ENCODE peak calls at places on chromosomes 6 and 20, in eight cellular contexts. E is HCT116, L is adrenal gland, K is D721Med, J is foreskin keratinocyte, B is fibroblast of lung, M is Calu3, U is nephron progenitor cell. G is an unnamed sample.

GRCh38 chr6:83847179-83847578 is 6.0 kb upstream of the RIPPLY2 start:
- DNase-seq in E (no peak), L (no peak), B (no peak), U (no peak), K (no peak), J (no peak), M (no peak), G (no peak)

GRCh38 chr6:148466158-148466557 is 123.5 kb downstream of the SASH1 start:
- DNase-seq in J (no peak), M (no peak), E (no peak), B (no peak), L (no peak), K (no peak), U (no peak), G (no peak)

GRCh38 chr6:79810153-79810806 is 137.1 kb downstream of the ELOVL4 start:
- DNase-seq in U (peak), J (no peak), M (no peak), L (no peak), K (no peak), B (no peak), E (no peak), G (no peak)

GRCh38 chr6:26173836-26174144 is 86.6 kb downstream of the HFE start:
- DNase-seq in K (no peak), U (no peak), B (no peak), E (no peak), J (no peak), L (no peak), M (no peak), G (no peak)

GRCh38 chr6:21384211-21384610 is 209.3 kb upstream of the SOX4 start:
- DNase-seq in L (no peak), J (no peak), M (no peak), U (no peak), K (no peak), E (no peak), B (no peak), G (no peak)

GRCh38 chr6:32427218-32427617 is 12.5 kb upstream of the HLA-DRA start:
- DNase-seq in E (no peak), B (no peak), J (no peak), M (no peak), K (no peak), L (no peak), U (no peak), G (no peak)

GRCh38 chr20:54219751-54220426 is 12.0 kb downstream of the PFDN4 start:
- DNase-seq in B (peak), U (no peak), J (no peak), M (peak), K (no peak), L (no peak), E (peak), G (no peak)

GRCh38 chr6:149508485-149508884 is 23.7 kb upstream of the ZC3H12D start:
- DNase-seq in E (no peak), U (no peak), K (no peak), M (no peak), B (no peak), L (no peak), J (no peak), G (no peak)

GRCh38 chr6:7051780-7052440 is 55.9 kb upstream of the RREB1 start:
- DNase-seq in J (no peak), E (no peak), K (peak), U (peak), B (peak), M (peak), L (peak), G (peak)

GRCh38 chr20:35820715-35821114 is 48.9 kb downstream of the PHF20 start:
- DNase-seq in K (no peak), J (no peak), B (peak), L (no peak), E (no peak), M (no peak), U (no peak), G (no peak)

GRCh38 chr20:32237419-32237818 is 29.7 kb downstream of the POFUT1 start:
- DNase-seq in K (no peak), U (no peak), E (no peak), J (no peak), M (no peak), L (no peak), B (no peak), G (no peak)

GRCh38 chr6:144582939-144583613 is 297.9 kb downstream of the UTRN start:
- DNase-seq in M (no peak), E (no peak), U (peak), B (no peak), K (no peak), J (no peak), L (peak), G (peak)

GRCh38 chr20:38542994-38543906 is 37.7 kb upstream of the ADIG start:
- DNase-seq in J (no peak), K (no peak), U (no peak), M (no peak), L (no peak), E (no peak), B (peak), G (no peak)

GRCh38 chr6:127516676-127517273 is 2.4 kb downstream of the MTCL3 start:
- DNase-seq in K (no peak), E (peak), J (no peak), U (peak), M (peak), B (peak), L (peak), G (peak)

GRCh38 chr20:20487811-20488210 is 119.9 kb downstream of the INSM1 start:
- DNase-seq in M (no peak), E (no peak), J (peak), K (no peak), B (no peak), U (no peak), L (no peak), G (no peak)

GRCh38 chr6:155117266-155117665 is 122.2 kb downstream of the TIAM2 start:
- DNase-seq in L (no peak), E (no peak), K (no peak), B (peak), J (no peak), U (no peak), M (no peak), G (no peak)

GRCh38 chr6:157557541-157557940 is 176.6 kb downstream of the ZDHHC14 start:
- DNase-seq in K (no peak), L (no peak), U (no peak), J (no peak), M (no peak), B (no peak), E (no peak), G (no peak)

GRCh38 chr6:22062807-22063408 is 233.9 kb downstream of the PRL start:
- DNase-seq in U (no peak), M (no peak), B (no peak), E (no peak), J (no peak), K (no peak), L (no peak), G (no peak)

GRCh38 chr6:170344631-170345576 is 38.3 kb downstream of the FAM120B start:
- DNase-seq in L (peak), J (peak), B (peak), E (peak), U (no peak), M (no peak), K (no peak), G (peak)

GRCh38 chr6:41097467-41098090 is 24.8 kb downstream of the NFYA start:
- DNase-seq in M (no peak), B (peak), U (no peak), E (no peak), K (no peak), J (peak), L (no peak), G (no peak)

GRCh38 chr6:137269347-137269746 is 50.2 kb upstream of the IFNGR1 start:
- DNase-seq in L (no peak), J (no peak), K (no peak), B (no peak), U (no peak), M (no peak), E (no peak), G (no peak)

GRCh38 chr6:52533491-52533890 is 43.4 kb downstream of the TRAM2 start:
- DNase-seq in L (no peak), B (no peak), J (no peak), M (no peak), E (no peak), U (no peak), K (no peak), G (no peak)

GRCh38 chr6:123127807-123128206 is 131.8 kb downstream of the CLVS2 start:
- DNase-seq in E (no peak), B (no peak), L (no peak), K (no peak), U (no peak), J (no peak), M (no peak), G (no peak)
- TF ChIP-seq CTCF in E (no peak), B (no peak), L (no peak), K (no peak), U (no peak), J (no peak), M (no peak), G (no peak)

GRCh38 chr20:50911716-50912115 is 19.5 kb downstream of the ADNP start:
- DNase-seq in J (no peak), B (no peak), E (no peak), M (no peak), L (no peak), K (no peak), U (no peak), G (no peak)
- TF ChIP-seq CTCF in J (no peak), B (no peak), E (no peak), M (no peak), L (no peak), K (no peak), U (no peak), G (no peak)

DNA sequence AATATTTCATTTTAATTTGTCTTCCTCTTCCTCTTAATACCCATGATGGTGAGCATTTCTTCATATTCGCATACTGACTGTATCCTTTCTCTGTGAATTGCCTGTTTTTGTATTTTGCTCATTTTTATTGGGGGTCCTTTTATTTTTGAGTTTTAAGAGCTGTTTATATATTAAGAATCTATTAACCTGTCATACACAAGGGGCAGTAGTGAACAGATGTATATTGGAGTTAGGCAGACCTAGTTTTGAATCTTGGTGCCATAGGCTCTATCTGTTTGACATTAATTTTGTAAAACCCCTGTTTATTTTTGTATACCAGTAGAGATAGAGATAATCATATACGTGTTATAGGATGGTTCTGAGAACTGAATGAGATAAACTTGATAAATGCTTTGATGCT is 3.1 kb upstream of the WFDC5 start:
- DNase-seq in L (no peak), M (no peak), K (no peak), J (no peak), U (no peak), E (no peak), B (no peak), G (no peak)
- TF ChIP-seq CTCF in L (no peak), M (no peak), K (no peak), J (peak), U (no peak), E (peak), B (peak), G (no peak)

GRCh38 chr6:161836643-161837448 is 563.0 kb upstream of the AGPAT4 start:
- DNase-seq in L (no peak), K (no peak), E (peak), J (no peak), M (peak), B (peak), U (no peak), G (no peak)
- TF ChIP-seq CTCF in L (peak), K (peak), E (peak), J (peak), M (no peak), B (peak), U (peak), G (no peak)

GRCh38 chr6:131061041-131061770 is 1.8 kb downstream of the EPB41L2 start:
- DNase-seq in U (no peak), B (peak), E (no peak), L (no peak), J (no peak), M (no peak), K (no peak), G (peak)

GRCh38 chr6:131063764-131064272 is 773 bp upstream of the EPB41L2 start:
- DNase-seq in J (no peak), B (no peak), M (no peak), E (no peak), K (no peak), U (no peak), L (no peak), G (no peak)

GRCh38 chr6:131061771-131062160 is 1.3 kb downstream of the EPB41L2 start:
- DNase-seq in M (no peak), U (no peak), J (no peak), K (no peak), B (no peak), E (no peak), L (no peak), G (no peak)

GRCh38 chr6:131062245-131063027 is 609 bp downstream of the EPB41L2 start:
- DNase-seq in K (no peak), L (peak), U (peak), J (no peak), B (no peak), M (no peak), E (no peak), G (peak)

GRCh38 chr6:131063028-131063763 is at the start of gene EPB41L2:
- DNase-seq in M (peak), J (peak), L (peak), K (peak), U (peak), E (peak), B (peak), G (peak)
- TF ChIP-seq CTCF in M (peak), J (peak), L (peak), K (no peak), U (no peak), E (no peak), B (peak), G (no peak)

DNA sequence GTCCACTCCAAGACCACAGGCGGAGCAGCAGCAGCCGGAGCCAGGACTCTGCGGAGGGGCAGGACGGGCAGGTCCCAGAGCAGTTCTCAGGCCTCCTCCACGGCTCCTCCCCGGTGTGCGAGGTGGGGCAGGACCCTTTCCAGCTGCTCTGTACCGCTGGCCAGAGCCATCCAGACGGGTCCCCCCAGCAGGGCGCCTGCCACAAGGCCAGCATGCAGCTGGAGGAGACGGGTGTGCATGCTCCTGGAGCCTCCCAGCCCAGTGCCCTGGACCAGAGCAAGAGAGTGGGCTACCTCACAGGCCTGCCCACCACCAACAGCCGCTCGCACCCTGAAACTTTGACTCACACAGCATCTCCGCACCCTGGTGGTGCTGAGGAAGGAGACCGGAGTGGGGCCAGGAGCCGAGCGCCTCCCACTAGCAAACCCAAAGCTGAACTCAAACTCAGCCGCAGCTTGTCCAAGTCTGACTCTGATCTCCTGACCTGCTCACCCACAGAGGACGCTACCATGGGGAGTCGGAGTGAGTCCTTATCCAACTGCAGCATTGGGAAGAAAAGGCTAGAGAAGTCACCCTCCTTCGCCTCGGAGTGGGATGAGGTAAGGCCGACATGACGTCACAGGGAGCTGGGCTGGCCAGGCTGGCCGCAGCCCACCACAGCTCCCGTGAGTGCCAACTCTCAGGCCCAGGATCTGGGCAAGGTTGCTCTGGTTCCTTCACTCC is 123.5 kb downstream of the TCP11 start:
- DNase-seq in J (no peak), U (peak), L (peak), K (no peak), E (no peak), B (peak), M (no peak), G (no peak)
- TF ChIP-seq CTCF in J (no peak), U (no peak), L (no peak), K (no peak), E (no peak), B (no peak), M (no peak), G (no peak)

DNA sequence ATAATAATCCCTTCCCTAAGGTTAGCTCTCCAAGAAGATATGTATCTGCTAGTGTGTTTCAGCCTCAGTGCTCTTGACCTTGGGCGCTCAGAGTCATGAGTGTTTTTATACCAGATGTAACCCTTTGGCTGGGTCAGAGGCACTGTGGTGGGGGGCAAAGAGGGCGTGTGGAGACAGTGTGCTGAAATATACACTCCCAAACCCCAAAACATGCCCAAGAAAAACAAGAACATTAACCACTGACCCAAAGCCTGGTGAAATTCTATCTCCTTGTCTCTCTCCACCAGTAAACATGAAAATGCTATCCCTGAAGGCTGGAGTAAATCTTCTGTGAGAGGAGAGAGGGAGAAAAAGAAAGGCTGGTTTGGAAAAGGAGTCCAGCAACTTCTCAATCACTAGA is 47.9 kb downstream of the ISM1 start:
- DNase-seq in E (no peak), J (no peak), L (no peak), B (no peak), U (peak), K (no peak), M (no peak), G (no peak)
- TF ChIP-seq CTCF in E (no peak), J (no peak), L (no peak), B (no peak), U (no peak), K (no peak), M (no peak), G (no peak)

GRCh38 chr6:31083742-31084354 is 28.5 kb downstream of the C6orf15 start:
- DNase-seq in E (peak), B (peak), M (peak), K (no peak), J (no peak), U (peak), L (no peak), G (peak)
- TF ChIP-seq CTCF in E (peak), B (peak), M (peak), K (peak), J (peak), U (peak), L (no peak), G (peak)

GRCh38 chr20:23243791-23244190 is 106.8 kb upstream of the NXT1 start:
- DNase-seq in E (no peak), U (no peak), M (no peak), B (no peak), J (no peak), K (no peak), L (no peak), G (no peak)

GRCh38 chr20:23246682-23247664 is 103.6 kb upstream of the NXT1 start:
- DNase-seq in K (no peak), L (no peak), J (no peak), B (peak), M (no peak), E (no peak), U (no peak), G (no peak)

GRCh38 chr20:23244207-23244915 is 106.2 kb upstream of the NXT1 start:
- DNase-seq in B (peak), J (no peak), E (no peak), U (no peak), K (no peak), M (no peak), L (no peak), G (no peak)

GRCh38 chr20:23244916-23245552 is 105.6 kb upstream of the NXT1 start:
- DNase-seq in L (no peak), U (no peak), M (no peak), K (no peak), B (no peak), E (no peak), J (no peak), G (no peak)

DNA sequence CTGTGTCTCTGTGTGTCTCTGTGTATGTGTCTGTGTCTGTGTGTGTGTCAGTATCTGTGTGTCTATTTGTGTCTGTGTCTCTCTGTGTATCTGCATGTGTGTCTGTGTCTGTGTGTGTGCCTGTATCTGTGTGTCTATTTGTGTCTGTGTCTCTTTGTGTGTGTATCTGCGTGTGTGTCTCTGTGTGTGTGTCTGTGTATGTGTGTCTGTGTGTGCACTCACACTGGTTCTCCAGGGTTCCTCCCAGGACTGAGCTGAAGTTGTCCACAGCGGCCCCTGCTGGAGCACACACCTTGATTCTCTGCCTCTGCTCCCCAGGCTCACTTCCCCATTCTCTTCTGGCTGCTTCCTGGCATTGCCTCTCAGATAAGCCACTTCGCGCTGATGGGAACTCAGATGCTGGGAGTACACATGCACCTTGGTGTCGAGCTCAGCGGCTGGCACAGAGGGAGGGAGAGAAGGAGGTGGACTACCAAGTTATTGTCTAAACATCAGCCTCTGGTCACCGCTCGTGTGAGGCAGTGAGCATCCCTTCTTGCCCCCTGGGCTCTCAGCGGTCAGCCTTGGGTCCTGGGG is 105.0 kb upstream of the NXT1 start:
- DNase-seq in B (peak), U (peak), L (peak), K (no peak), J (no peak), M (peak), E (no peak), G (peak)
- TF ChIP-seq CTCF in B (peak), U (peak), L (peak), K (no peak), J (peak), M (no peak), E (peak), G (peak)

DNA sequence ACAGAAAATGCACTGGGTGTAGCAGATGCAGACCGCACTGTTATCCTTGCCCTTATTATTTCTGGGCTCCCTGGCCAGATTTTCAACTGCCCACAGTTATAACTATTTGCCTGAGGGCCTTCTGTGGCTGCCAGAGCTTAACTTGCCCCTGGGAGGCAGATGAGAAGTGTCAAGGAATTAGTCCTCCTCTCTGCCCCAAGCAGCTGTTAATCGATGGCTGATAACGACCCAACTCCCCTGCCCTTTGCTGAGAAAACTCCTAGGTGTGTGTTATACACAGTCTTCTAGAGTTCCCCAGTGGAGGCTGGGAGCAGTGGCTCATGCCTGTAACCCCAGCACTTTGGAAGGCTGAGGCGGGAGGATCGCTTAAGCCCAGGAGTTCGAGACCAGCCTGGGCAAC is 44.4 kb upstream of the SHLD1 start:
- DNase-seq in E (no peak), K (no peak), U (no peak), L (no peak), M (no peak), J (no peak), B (no peak), G (no peak)
- TF ChIP-seq CTCF in E (no peak), K (no peak), U (no peak), L (no peak), M (no peak), J (no peak), B (no peak), G (no peak)